ENCODE peak calls at places on chromosomes 3 and 15, in five cellular contexts. L, Z, M, K and I are unnamed samples.

GRCh38 chr15:72727154-72727553 is 41.1 kb downstream of the BBS4 start:
- DNase-seq in M (no peak), L (no peak), K (no peak), Z (peak; percentile 57), I (no peak)

GRCh38 chr3:65703820-65704219 is 334.9 kb downstream of the MAGI1 start:
- DNase-seq in Z (no peak), M (no peak), K (no peak), L (no peak), I (no peak)

GRCh38 chr3:178193846-178194245 is 342.4 kb upstream of the KCNMB2 start:
- DNase-seq in K (no peak), M (no peak), Z (no peak), L (no peak), I (no peak)

GRCh38 chr3:112972158-112972557 is 2.7 kb downstream of the CD200R1 start:
- DNase-seq in Z (no peak), K (no peak), M (no peak), L (no peak), I (no peak)

GRCh38 chr15:25175789-25176615 is 221.2 kb downstream of the SNRPN start:
- DNase-seq in M (no peak), K (no peak), Z (no peak), L (no peak), I (no peak)

GRCh38 chr3:30353711-30354467 is 252.5 kb upstream of the TGFBR2 start:
- DNase-seq in Z (no peak), M (no peak), K (no peak), L (peak; percentile 24), I (no peak)

GRCh38 chr3:197151562-197151961 is 121.9 kb upstream of the MELTF start:
- DNase-seq in L (no peak), Z (peak; percentile 28), M (no peak), K (peak; percentile 25), I (no peak)

GRCh38 chr3:152255290-152255689 is 13.4 kb upstream of the MBNL1 start:
- DNase-seq in L (no peak), K (no peak), Z (no peak), M (no peak), I (no peak)

GRCh38 chr15:65371976-65372786 is 5.6 kb downstream of the IGDCC3 start:
- DNase-seq in M (no peak), L (no peak), K (no peak), Z (no peak), I (no peak)

GRCh38 chr3:152516195-152516594 is 247.5 kb downstream of the MBNL1 start:
- DNase-seq in K (no peak), M (no peak), L (no peak), Z (no peak), I (no peak)

GRCh38 chr15:101058735-101059134 is 139.6 kb downstream of the LRRK1 start:
- DNase-seq in L (no peak), K (no peak), Z (no peak), M (peak; percentile 13), I (no peak)

GRCh38 chr15:58454950-58455401 is 23.2 kb downstream of the LIPC start:
- DNase-seq in Z (peak; percentile 83), L (no peak), M (no peak), K (no peak), I (no peak)

GRCh38 chr15:97995881-97996603 is 35.5 kb downstream of the ARRDC4 start:
- DNase-seq in Z (no peak), L (no peak), K (no peak), M (peak; percentile 49), I (no peak)

GRCh38 chr3:71831599-71831998 is 46.7 kb upstream of the PROK2 start:
- DNase-seq in K (no peak), M (no peak), L (no peak), Z (no peak), I (no peak)

GRCh38 chr3:9703240-9703639 is 393 bp upstream of the CPNE9 start:
- DNase-seq in Z (no peak), M (no peak), L (no peak), K (no peak), I (no peak)

GRCh38 chr3:13349823-13350222 is 70.3 kb downstream of the NUP210 start:
- DNase-seq in K (no peak), L (no peak), M (no peak), Z (no peak), I (no peak)

GRCh38 chr3:131903988-131904415 is 130.8 kb downstream of the CPNE4 start:
- DNase-seq in K (no peak), L (no peak), M (no peak), Z (peak; percentile 64), I (no peak)

GRCh38 chr3:42613462-42613861 is 13.0 kb downstream of the NKTR start:
- DNase-seq in L (no peak), Z (no peak), M (no peak), K (peak; percentile 39), I (no peak)

GRCh38 chr15:57861805-57862586 is 155.5 kb downstream of the POLR2M start:
- DNase-seq in M (no peak), K (peak; percentile 32), L (no peak), Z (no peak), I (no peak)

GRCh38 chr3:195897081-195897852 is 11.1 kb downstream of the TNK2 start:
- DNase-seq in L (no peak), M (no peak), Z (no peak), K (no peak), I (no peak)

GRCh38 chr3:172153335-172153861 is 114.0 kb downstream of the FNDC3B start:
- DNase-seq in L (no peak), M (no peak), K (no peak), Z (no peak), I (peak; percentile 93)

GRCh38 chr3:157858821-157859220 is 247.4 kb downstream of the SHOX2 start:
- DNase-seq in K (no peak), Z (no peak), M (no peak), L (no peak), I (no peak)

GRCh38 chr3:102574355-102574754 is 139.5 kb downstream of the ZPLD1 start:
- DNase-seq in M (no peak), K (no peak), Z (no peak), L (no peak), I (no peak)

GRCh38 chr3:5022187-5022965 is 43.1 kb downstream of the BHLHE40 start:
- DNase-seq in Z (peak; percentile 56), L (no peak), K (no peak), M (no peak), I (no peak)

GRCh38 chr15:34753236-34753894 is 1.4 kb downstream of the GJD2 start:
- DNase-seq in K (peak; percentile 54), M (peak; percentile 87), Z (peak; percentile 10), L (no peak), I (no peak)

DNA sequence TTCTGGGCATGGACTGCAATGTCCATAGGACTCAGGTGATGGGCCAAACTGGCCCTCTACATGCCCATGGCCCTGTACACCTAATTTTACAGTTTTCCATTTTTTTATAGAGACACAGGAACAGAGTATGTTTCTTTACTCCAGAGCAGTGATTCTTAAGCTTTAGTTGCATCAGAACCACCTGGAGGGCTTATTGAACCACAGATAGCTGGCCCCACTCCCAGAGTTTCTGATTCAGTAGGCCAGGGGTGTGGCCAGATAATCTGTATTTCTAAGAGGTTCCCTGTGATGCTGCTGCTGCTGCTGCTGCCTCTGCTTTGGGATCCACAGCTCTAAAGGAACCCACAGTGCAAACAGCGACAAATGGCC is 5.1 kb downstream of the RBP1 start:
- DNase-seq in Z (no peak), K (no peak), M (no peak), L (no peak), I (peak; percentile 77)
- H3K27ac ChIP-seq in Z (no peak overlapping the region), K (no peak overlapping the region), M (no peak overlapping the region), L (no peak overlapping the region), I (peak overlapping the region; percentile 81)

DNA sequence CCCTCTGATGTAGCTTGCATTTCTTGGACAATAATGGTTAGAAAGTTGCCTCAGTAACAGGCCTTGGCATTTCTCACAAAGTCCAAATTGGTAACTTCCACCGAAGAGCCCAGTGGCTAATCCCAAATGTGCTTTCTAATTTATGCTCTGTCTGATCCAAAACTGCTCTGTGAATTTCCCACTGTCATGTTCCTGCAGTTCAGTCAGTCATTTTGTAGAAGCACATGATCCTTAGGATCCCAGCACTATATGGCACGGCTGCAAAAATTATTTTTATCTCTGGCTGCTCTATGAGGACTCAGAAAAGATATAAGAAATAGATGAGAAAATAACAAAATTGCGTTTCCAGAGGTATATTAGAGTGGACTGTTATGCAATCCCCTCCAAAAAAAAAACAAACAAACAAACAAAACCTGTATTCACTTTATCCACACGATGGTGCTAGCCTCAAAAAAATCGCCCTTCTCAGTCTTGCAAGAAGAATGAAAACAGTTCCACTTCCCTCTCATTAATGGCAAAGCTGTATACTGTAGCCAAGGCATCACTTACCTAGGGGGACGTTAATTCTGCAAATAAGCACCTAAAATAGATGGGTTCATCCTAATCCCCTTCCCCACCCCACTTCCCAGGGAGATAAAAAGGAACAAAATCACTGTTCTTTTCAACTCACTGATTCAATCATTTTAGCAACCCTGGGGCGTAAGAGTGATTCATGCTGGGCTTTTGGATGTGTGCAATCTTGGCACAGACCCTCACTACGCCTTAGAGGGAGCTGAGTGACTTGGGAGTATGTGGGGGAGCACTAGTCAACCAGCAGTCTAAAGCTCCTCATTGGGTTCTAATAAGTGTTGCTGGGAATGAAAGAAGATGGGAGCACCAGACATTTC is 61.3 kb downstream of the TMCO5A start:
- DNase-seq in K (no peak), L (peak; percentile 26), Z (peak; percentile 18), M (no peak), I (peak; percentile 45)
- TF ChIP-seq SP1 in K (no peak), L (no peak), Z (no peak), M (no peak), I (no peak)

GRCh38 chr3:279325-279724 is 82.8 kb downstream of the CHL1 start:
- DNase-seq in Z (no peak), K (no peak), M (no peak), L (no peak), I (no peak)
- H3K27ac ChIP-seq in Z (no peak overlapping the region), K (no peak overlapping the region), M (no peak overlapping the region), L (peak overlapping the region; percentile 52), I (no peak overlapping the region)

GRCh38 chr3:25035511-25035910 is 392.6 kb upstream of the RARB start:
- DNase-seq in M (no peak), Z (no peak), K (no peak), L (no peak), I (no peak)
- TF ChIP-seq SP1 in M (no peak), Z (no peak), K (no peak), L (no peak), I (no peak)

GRCh38 chr15:39230917-39231285 is 350.0 kb upstream of the THBS1 start:
- DNase-seq in M (no peak), L (no peak), Z (no peak), K (no peak), I (no peak)

GRCh38 chr15:39228889-39229288 is 352.0 kb upstream of the THBS1 start:
- DNase-seq in K (no peak), L (no peak), M (no peak), Z (no peak), I (no peak)

GRCh38 chr15:39227001-39227400 is 353.9 kb upstream of the THBS1 start:
- DNase-seq in L (no peak), M (no peak), K (no peak), Z (no peak), I (no peak)

GRCh38 chr15:39232512-39232911 is 348.4 kb upstream of the THBS1 start:
- DNase-seq in Z (no peak), K (no peak), M (no peak), L (no peak), I (no peak)

GRCh38 chr15:39230205-39230916 is 350.5 kb upstream of the THBS1 start:
- DNase-seq in M (no peak), K (no peak), Z (no peak), L (no peak), I (no peak)
- H3K27ac ChIP-seq in M (no peak overlapping the region), K (no peak overlapping the region), Z (no peak overlapping the region), L (no peak overlapping the region), I (no peak overlapping the region)

GRCh38 chr3:185363662-185364203 is 797 bp downstream of the MAP3K13 start:
- DNase-seq in M (no peak), Z (no peak), L (no peak), K (no peak), I (no peak)
- TF ChIP-seq SP1 in M (no peak), Z (no peak), L (no peak), K (no peak), I (no peak)